ENCODE peak calls at places on chromosomes 7 and 10, in eight cellular contexts. J, U, R, G, O, E, Z and C are unnamed samples.

GRCh38 chr10:132359305-132360040 is 27.5 kb downstream of the LRRC27 start:
- DNase-seq in J (no peak), U (no peak), R (no peak), G (peak), O (no peak), E (no peak), Z (no peak), C (no peak)

GRCh38 chr7:22784346-22784745 is 38.3 kb downstream of the TOMM7 start:
- DNase-seq in J (no peak), U (no peak), R (peak), G (no peak), O (no peak), E (peak), Z (no peak), C (peak)

GRCh38 chr7:151125459-151125834 is 39.2 kb downstream of the AGAP3 start:
- DNase-seq in J (no peak), U (no peak), R (no peak), G (peak), O (no peak), E (no peak), Z (peak), C (no peak)

GRCh38 chr10:43877001-43877400 is 228.3 kb upstream of the ZNF32 start:
- DNase-seq in J (no peak), U (no peak), R (no peak), G (no peak), O (no peak), E (no peak), Z (no peak), C (no peak)

GRCh38 chr10:119502618-119503155 is 39.8 kb downstream of the RGS10 start:
- DNase-seq in J (no peak), U (no peak), R (no peak), G (no peak), O (no peak), E (no peak), Z (no peak), C (no peak)

GRCh38 chr10:114678806-114679205 is 20.7 kb upstream of the ABLIM1 start:
- DNase-seq in J (no peak), U (no peak), R (no peak), G (no peak), O (no peak), E (no peak), Z (no peak), C (no peak)

GRCh38 chr10:132518572-132519381 is 18.8 kb upstream of the INPP5A start:
- DNase-seq in J (peak), U (no peak), R (no peak), G (peak), O (peak), E (no peak), Z (peak), C (no peak)

GRCh38 chr10:79127151-79127961 is 58.6 kb downstream of the ZMIZ1 start:
- DNase-seq in J (peak), U (no peak), R (peak), G (peak), O (no peak), E (peak), Z (peak), C (peak)

GRCh38 chr7:137628211-137628610 is 218.6 kb downstream of the DGKI start:
- DNase-seq in J (no peak), U (no peak), R (no peak), G (no peak), O (no peak), E (peak), Z (no peak), C (no peak)

GRCh38 chr10:646118-646524 is 43.3 kb downstream of the DIP2C start:
- DNase-seq in J (no peak), U (no peak), R (no peak), G (no peak), O (no peak), E (no peak), Z (peak), C (no peak)

GRCh38 chr7:35003679-35004278 is 33.5 kb downstream of the DPY19L1 start:
- DNase-seq in J (no peak), U (no peak), R (peak), G (no peak), O (no peak), E (peak), Z (peak), C (peak)

GRCh38 chr10:59709472-59710125 is at the start of gene SLC16A9:
- DNase-seq in J (peak), U (peak), R (peak), G (peak), O (no peak), E (peak), Z (peak), C (peak)

GRCh38 chr10:76082956-76083355 is 651.5 kb downstream of the LRMDA start:
- DNase-seq in J (no peak), U (no peak), R (peak), G (no peak), O (no peak), E (peak), Z (no peak), C (peak)

GRCh38 chr10:100148353-100149211 is 37.2 kb downstream of the ERLIN1 start:
- DNase-seq in J (no peak), U (peak), R (peak), G (no peak), O (no peak), E (peak), Z (no peak), C (peak)

GRCh38 chr7:421056-421991 is 98.3 kb downstream of the PDGFA start:
- DNase-seq in J (no peak), U (no peak), R (no peak), G (peak), O (no peak), E (no peak), Z (no peak), C (no peak)

GRCh38 chr10:3782456-3783312 is 2.3 kb downstream of the KLF6 start:
- DNase-seq in J (peak), U (peak), R (peak), G (peak), O (peak), E (peak), Z (peak), C (peak)

GRCh38 chr10:3780766-3781457 is 4.1 kb downstream of the KLF6 start:
- DNase-seq in J (no peak), U (no peak), R (peak), G (no peak), O (peak), E (peak), Z (no peak), C (no peak)

GRCh38 chr10:3783313-3783689 is 1.7 kb downstream of the KLF6 start:
- DNase-seq in J (peak), U (peak), R (peak), G (peak), O (peak), E (peak), Z (peak), C (peak)

GRCh38 chr10:3781458-3782098 is 3.4 kb downstream of the KLF6 start:
- DNase-seq in J (peak), U (no peak), R (peak), G (peak), O (peak), E (peak), Z (peak), C (peak)

GRCh38 chr10:3782099-3782455 is 2.9 kb downstream of the KLF6 start:
- DNase-seq in J (no peak), U (no peak), R (peak), G (no peak), O (no peak), E (peak), Z (no peak), C (peak)
- H3K4me3 ChIP-seq in J (peak), U (peak), R (peak), G (peak), O (peak), E (peak), Z (peak), C (peak)

GRCh38 chr10:21171197-21171935 is 274.3 kb upstream of the NEBL start:
- DNase-seq in J (no peak), U (no peak), R (no peak), G (no peak), O (no peak), E (no peak), Z (no peak), C (no peak)

GRCh38 chr10:21173433-21173963 is 276.4 kb upstream of the NEBL start:
- DNase-seq in J (no peak), U (peak), R (no peak), G (no peak), O (no peak), E (no peak), Z (peak), C (no peak)

GRCh38 chr10:21172774-21173432 is 275.8 kb upstream of the NEBL start:
- DNase-seq in J (no peak), U (no peak), R (peak), G (no peak), O (no peak), E (no peak), Z (peak), C (no peak)

GRCh38 chr10:21170216-21170615 is 273.1 kb upstream of the NEBL start:
- DNase-seq in J (no peak), U (no peak), R (no peak), G (no peak), O (no peak), E (no peak), Z (no peak), C (no peak)

DNA sequence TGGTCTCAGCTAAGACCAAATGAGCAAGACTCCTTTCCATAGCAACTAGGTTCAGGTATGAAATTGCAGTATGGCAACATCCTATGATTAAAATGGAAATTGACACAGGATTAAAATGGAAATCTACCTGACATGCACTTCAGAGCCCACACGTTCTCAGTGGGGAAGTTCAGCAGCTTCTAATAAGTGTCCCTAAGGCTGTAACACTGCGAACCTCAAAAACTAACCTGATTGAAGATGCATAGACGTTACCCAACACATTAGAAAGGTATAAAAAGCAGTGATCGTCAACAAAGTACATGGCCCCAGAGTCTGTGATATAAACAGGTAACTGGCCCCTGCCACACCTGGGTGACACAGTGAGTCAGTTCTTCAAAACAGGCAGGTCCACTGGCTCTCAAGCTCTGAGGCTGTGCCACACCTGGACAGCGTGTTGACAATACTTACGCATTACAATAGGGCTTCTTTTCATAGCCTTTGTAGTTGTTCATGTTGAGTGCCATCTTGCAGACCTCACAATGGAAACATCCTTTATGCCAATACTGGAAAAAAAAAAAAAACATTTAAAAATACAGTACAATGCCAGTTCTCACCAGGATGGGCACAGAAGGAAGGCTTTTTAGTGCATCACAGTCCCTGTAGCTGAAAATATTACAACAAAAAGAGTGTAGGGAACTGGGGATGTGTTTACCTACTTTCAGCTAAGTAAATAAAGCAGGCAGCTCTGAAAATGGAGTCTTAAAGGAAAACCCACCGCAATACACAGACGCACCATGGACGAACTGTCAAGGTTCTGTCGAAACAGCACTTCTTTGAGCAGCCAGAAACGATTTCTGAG is 275.0 kb upstream of the NEBL start:
- DNase-seq in J (no peak), U (no peak), R (no peak), G (no peak), O (no peak), E (no peak), Z (peak), C (no peak)
- H3K4me3 ChIP-seq in J (peak), U (no peak), R (peak), G (no peak), O (peak), E (no peak), Z (no peak), C (peak)

GRCh38 chr10:80410578-80411145 is 2.3 kb downstream of the PRXL2A start:
- DNase-seq in J (no peak), U (no peak), R (no peak), G (no peak), O (no peak), E (no peak), Z (no peak), C (no peak)

GRCh38 chr10:80411267-80411668 is 2.9 kb downstream of the PRXL2A start:
- DNase-seq in J (no peak), U (no peak), R (no peak), G (no peak), O (no peak), E (no peak), Z (peak), C (no peak)

GRCh38 chr10:80411681-80412230 is 3.4 kb downstream of the PRXL2A start:
- DNase-seq in J (no peak), U (no peak), R (no peak), G (no peak), O (no peak), E (no peak), Z (no peak), C (no peak)

GRCh38 chr10:80409121-80409520 is 770 bp downstream of the PRXL2A start:
- DNase-seq in J (no peak), U (no peak), R (no peak), G (no peak), O (no peak), E (no peak), Z (peak), C (no peak)

GRCh38 chr10:80410122-80410521 is 1.8 kb downstream of the PRXL2A start:
- DNase-seq in J (no peak), U (no peak), R (no peak), G (no peak), O (no peak), E (no peak), Z (peak), C (no peak)
- H3K4me3 ChIP-seq in J (no peak), U (no peak), R (no peak), G (peak), O (no peak), E (no peak), Z (no peak), C (no peak)

GRCh38 chr7:148480479-148481146 is 110.0 kb upstream of the C7orf33 start:
- DNase-seq in J (no peak), U (no peak), R (no peak), G (no peak), O (no peak), E (no peak), Z (no peak), C (no peak)

GRCh38 chr7:148481965-148482626 is 108.5 kb upstream of the C7orf33 start:
- DNase-seq in J (no peak), U (no peak), R (no peak), G (no peak), O (no peak), E (no peak), Z (no peak), C (no peak)

GRCh38 chr7:148483515-148483914 is 107.1 kb upstream of the C7orf33 start:
- DNase-seq in J (no peak), U (no peak), R (no peak), G (no peak), O (no peak), E (no peak), Z (no peak), C (no peak)

GRCh38 chr7:148478551-148478950 is 112.0 kb upstream of the C7orf33 start:
- DNase-seq in J (no peak), U (no peak), R (no peak), G (no peak), O (no peak), E (no peak), Z (no peak), C (no peak)

DNA sequence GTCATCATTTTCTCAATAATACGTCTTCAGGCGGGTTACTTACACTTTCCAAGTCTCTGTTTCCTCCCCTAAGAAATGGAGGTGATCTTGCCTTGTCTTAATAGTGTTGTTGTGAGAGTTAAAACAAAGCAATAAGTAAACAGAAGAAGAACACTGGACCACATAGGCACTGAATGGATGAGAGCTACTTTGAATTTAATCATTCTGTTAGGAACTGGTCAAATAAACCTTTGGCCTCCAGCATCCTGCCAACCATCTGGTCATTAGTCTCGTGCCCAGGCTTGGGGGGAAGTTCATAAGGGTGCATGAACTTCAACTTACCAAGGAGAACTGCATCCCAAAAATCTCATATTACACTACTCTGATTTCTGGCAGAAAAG is 109.4 kb upstream of the C7orf33 start:
- DNase-seq in J (no peak), U (no peak), R (no peak), G (no peak), O (no peak), E (no peak), Z (no peak), C (no peak)
- H3K4me3 ChIP-seq in J (no peak), U (no peak), R (no peak), G (no peak), O (peak), E (no peak), Z (no peak), C (no peak)

GRCh38 chr10:23198940-23199767 is 7.0 kb downstream of the PTF1A start:
- DNase-seq in J (no peak), U (peak), R (no peak), G (no peak), O (no peak), E (no peak), Z (no peak), C (no peak)
- H3K4me3 ChIP-seq in J (no peak), U (no peak), R (no peak), G (no peak), O (no peak), E (no peak), Z (no peak), C (no peak)

GRCh38 chr7:27101188-27101905 is 1.1 kb downstream of the HOXA2 start:
- DNase-seq in J (no peak), U (no peak), R (no peak), G (no peak), O (no peak), E (peak), Z (peak), C (no peak)

GRCh38 chr7:27099224-27099838 is 3.2 kb downstream of the HOXA2 start:
- DNase-seq in J (no peak), U (no peak), R (no peak), G (no peak), O (no peak), E (peak), Z (no peak), C (no peak)

GRCh38 chr7:27099839-27100225 is 2.7 kb downstream of the HOXA2 start:
- DNase-seq in J (no peak), U (no peak), R (no peak), G (no peak), O (no peak), E (peak), Z (no peak), C (no peak)

GRCh38 chr7:27101906-27102577 is 441 bp downstream of the HOXA2 start:
- DNase-seq in J (no peak), U (no peak), R (no peak), G (no peak), O (no peak), E (no peak), Z (peak), C (no peak)

GRCh38 chr7:27100601-27101187 is 1.8 kb downstream of the HOXA2 start:
- DNase-seq in J (no peak), U (no peak), R (no peak), G (no peak), O (no peak), E (peak), Z (peak), C (no peak)
- H3K4me3 ChIP-seq in J (peak), U (no peak), R (no peak), G (peak), O (peak), E (peak), Z (no peak), C (peak)

GRCh38 chr7:50317221-50317678 is 12.7 kb downstream of the IKZF1 start:
- DNase-seq in J (no peak), U (no peak), R (no peak), G (no peak), O (no peak), E (no peak), Z (no peak), C (no peak)
- H3K4me3 ChIP-seq in J (no peak), U (no peak), R (no peak), G (no peak), O (no peak), E (no peak), Z (no peak), C (no peak)

GRCh38 chr10:46558141-46558410 is 1.6 kb upstream of the GPRIN2 start:
- DNase-seq in J (no peak), U (no peak), R (no peak), G (no peak), O (no peak), E (no peak), Z (no peak), C (no peak)

GRCh38 chr10:46558411-46559185 is 2.1 kb upstream of the GPRIN2 start:
- DNase-seq in J (peak), U (no peak), R (no peak), G (peak), O (peak), E (no peak), Z (no peak), C (no peak)

GRCh38 chr10:46556515-46557318 is at the start of gene GPRIN2:
- DNase-seq in J (peak), U (no peak), R (no peak), G (peak), O (peak), E (no peak), Z (peak), C (no peak)

GRCh38 chr10:46555713-46556514 is 544 bp downstream of the GPRIN2 start:
- DNase-seq in J (peak), U (no peak), R (no peak), G (peak), O (peak), E (no peak), Z (peak), C (no peak)

GRCh38 chr10:46557319-46558140 is 1.1 kb upstream of the GPRIN2 start:
- DNase-seq in J (peak), U (no peak), R (no peak), G (peak), O (peak), E (no peak), Z (peak), C (no peak)
- H3K4me3 ChIP-seq in J (no peak), U (no peak), R (no peak), G (no peak), O (no peak), E (no peak), Z (no peak), C (no peak)

GRCh38 chr7:157336383-157337315 is at the start of gene DNAJB6:
- DNase-seq in J (peak), U (peak), R (peak), G (peak), O (peak), E (peak), Z (peak), C (peak)
- H3K4me3 ChIP-seq in J (peak), U (peak), R (peak), G (peak), O (peak), E (peak), Z (peak), C (peak)